ENCODE peak calls at places on chromosomes 13 and 19, in ten cellular contexts. Y is A549, O is heart right ventricle, M is right atrium auricular region, N is lung, K is GM23248, H is mammary epithelial cell, J is HAP-1, C is transverse colon, T is Caco-2. W is an unnamed sample. For H3K4me1, the result is how much of the 10 kb centered on the place peaks cover.

GRCh38 chr19:50477751-50478515 is 1.3 kb upstream of the GARIN5A start:
- DNase-seq in Y (no peak), O (no peak), M (no peak), N (no peak), K (no peak), H (no peak), J (no peak), C (no peak), T (no peak), W (no peak)

GRCh38 chr13:31996611-31997010 is 35.0 kb upstream of the FRY start:
- DNase-seq in Y (no peak), O (no peak), M (no peak), N (no peak), K (no peak), H (no peak), J (no peak), C (no peak), T (no peak), W (no peak)

GRCh38 chr19:17234911-17235617 is 9.0 kb downstream of the OCEL1 start:
- DNase-seq in Y (peak), O (no peak), M (peak), N (no peak), K (peak), H (peak), J (peak), C (peak), T (no peak), W (peak)

GRCh38 chr13:37357548-37357947 is 241.0 kb downstream of the POSTN start:
- DNase-seq in Y (no peak), O (no peak), M (no peak), N (no peak), K (peak), H (peak), J (no peak), C (no peak), T (no peak), W (no peak)

GRCh38 chr19:245457-245856 is 45.7 kb downstream of the PLPP2 start:
- DNase-seq in Y (no peak), O (no peak), M (no peak), N (no peak), K (no peak), H (no peak), J (no peak), C (no peak), T (no peak), W (no peak)

GRCh38 chr19:2167896-2168618 is 4.3 kb downstream of the DOT1L start:
- DNase-seq in Y (peak), O (peak), M (peak), N (peak), K (peak), H (peak), J (no peak), C (peak), T (no peak), W (peak)

GRCh38 chr19:11377237-11377636 is 2.8 kb downstream of the SWSAP1 start:
- DNase-seq in Y (peak), O (no peak), M (no peak), N (no peak), K (peak), H (peak), J (no peak), C (peak), T (no peak), W (peak)

GRCh38 chr19:50893047-50893737 is 18.0 kb downstream of the KLK4 start:
- DNase-seq in Y (peak), O (no peak), M (no peak), N (no peak), K (no peak), H (no peak), J (no peak), C (no peak), T (no peak), W (no peak)

GRCh38 chr13:80586356-80586755 is 245.4 kb upstream of the SPRY2 start:
- DNase-seq in Y (no peak), O (no peak), M (no peak), N (no peak), K (peak), H (no peak), J (no peak), C (no peak), T (no peak), W (no peak)

GRCh38 chr13:39777527-39778061 is 122.1 kb downstream of the COG6 start:
- DNase-seq in Y (peak), O (no peak), M (no peak), N (no peak), K (peak), H (peak), J (peak), C (no peak), T (no peak), W (no peak)

GRCh38 chr19:23436318-23436717 is 41.0 kb upstream of the ZNF91 start:
- DNase-seq in Y (no peak), O (no peak), M (no peak), N (no peak), K (no peak), H (no peak), J (no peak), C (no peak), T (no peak), W (no peak)

GRCh38 chr19:30085394-30085793 is 143.4 kb downstream of the URI1 start:
- DNase-seq in Y (peak), O (no peak), M (no peak), N (no peak), K (no peak), H (no peak), J (no peak), C (no peak), T (no peak), W (no peak)

GRCh38 chr19:2607712-2608601 is 94.5 kb downstream of the GNG7 start:
- DNase-seq in Y (no peak), O (no peak), M (no peak), N (no peak), K (no peak), H (no peak), J (no peak), C (peak), T (no peak), W (no peak)

GRCh38 chr19:55642153-55643002 is 1.1 kb upstream of the ZNF581 start:
- DNase-seq in Y (no peak), O (peak), M (no peak), N (no peak), K (peak), H (no peak), J (no peak), C (peak), T (peak), W (no peak)

GRCh38 chr13:96994030-96994848 is at the start of gene OXGR1:
- DNase-seq in Y (no peak), O (no peak), M (no peak), N (no peak), K (peak), H (no peak), J (no peak), C (peak), T (no peak), W (no peak)

GRCh38 chr13:68588623-68589022 is 1358.5 kb upstream of the PCDH9 start:
- DNase-seq in Y (no peak), O (no peak), M (no peak), N (no peak), K (no peak), H (no peak), J (no peak), C (no peak), T (no peak), W (no peak)

GRCh38 chr13:20431080-20431479 is 94.6 kb downstream of the CRYL1 start:
- DNase-seq in Y (no peak), O (no peak), M (no peak), N (no peak), K (no peak), H (peak), J (no peak), C (no peak), T (no peak), W (no peak)

GRCh38 chr19:8665468-8666213 is 33.0 kb downstream of the ACTL9 start:
- DNase-seq in Y (no peak), O (no peak), M (no peak), N (no peak), K (no peak), H (no peak), J (no peak), C (no peak), T (no peak), W (no peak)

GRCh38 chr13:93180376-93180966 is 46.1 kb upstream of the GPC6 start:
- DNase-seq in Y (no peak), O (no peak), M (no peak), N (no peak), K (peak), H (peak), J (peak), C (no peak), T (no peak), W (no peak)

GRCh38 chr19:42325896-42326771 is 699 bp downstream of the MEGF8 start:
- DNase-seq in Y (no peak), O (no peak), M (peak), N (no peak), K (peak), H (peak), J (no peak), C (no peak), T (no peak), W (no peak)

GRCh38 chr13:110390572-110390971 is 83.5 kb downstream of the COL4A2 start:
- DNase-seq in Y (no peak), O (no peak), M (no peak), N (no peak), K (peak), H (peak), J (no peak), C (no peak), T (no peak), W (no peak)

GRCh38 chr13:28497143-28497876 is 2.4 kb upstream of the FLT1 start:
- DNase-seq in Y (no peak), O (no peak), M (no peak), N (no peak), K (no peak), H (no peak), J (no peak), C (no peak), T (no peak), W (no peak)

GRCh38 chr19:35030257-35031071 is at the start of gene SCN1B:
- DNase-seq in Y (peak), O (peak), M (no peak), N (peak), K (peak), H (peak), J (peak), C (peak), T (peak), W (peak)

GRCh38 chr19:42409477-42409876 is 17.7 kb downstream of the LIPE start:
- DNase-seq in Y (no peak), O (peak), M (no peak), N (no peak), K (no peak), H (no peak), J (no peak), C (no peak), T (no peak), W (no peak)

GRCh38 chr13:94968757-94969086 is 256.4 kb upstream of the SOX21 start:
- DNase-seq in Y (no peak), O (no peak), M (no peak), N (no peak), K (no peak), H (no peak), J (peak), C (no peak), T (no peak), W (no peak)

GRCh38 chr13:27573265-27573664 is 47.1 kb downstream of the LNX2 start:
- DNase-seq in Y (peak), O (no peak), M (no peak), N (no peak), K (peak), H (peak), J (no peak), C (no peak), T (no peak), W (no peak)

GRCh38 chr19:43651758-43652545 is 12.3 kb upstream of the CADM4 start:
- DNase-seq in Y (peak), O (peak), M (no peak), N (peak), K (peak), H (no peak), J (peak), C (peak), T (peak), W (peak)

GRCh38 chr19:19567391-19567790 is 29.3 kb downstream of the CILP2 start:
- DNase-seq in Y (no peak), O (no peak), M (no peak), N (no peak), K (no peak), H (no peak), J (no peak), C (no peak), T (no peak), W (no peak)

GRCh38 chr19:38538793-38539528 is 78.8 kb downstream of the MAP4K1 start:
- DNase-seq in Y (no peak), O (no peak), M (no peak), N (no peak), K (no peak), H (peak), J (peak), C (no peak), T (no peak), W (no peak)

DNA sequence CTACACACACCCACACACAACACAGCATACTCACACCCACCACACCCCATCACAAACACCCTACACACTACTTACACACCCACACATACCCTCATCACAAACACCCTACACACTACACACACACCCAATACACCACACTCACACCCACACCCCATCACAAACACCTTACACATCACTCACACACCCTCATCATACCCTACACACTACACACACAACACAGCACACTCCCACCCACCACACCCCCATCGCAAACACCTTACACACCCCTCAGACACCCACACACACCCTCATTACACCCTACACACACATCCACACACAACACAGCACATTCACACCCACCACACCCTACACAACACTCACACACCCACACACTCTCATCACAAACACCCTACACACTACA is 15.8 kb downstream of the PEPD start:
- DNase-seq in Y (no peak), O (no peak), M (no peak), N (no peak), K (no peak), H (no peak), J (no peak), C (no peak), T (no peak), W (no peak)
- H3K4me1 ChIP-seq in Y (under half), O (under half), M (under half), N (under half), K (under half), H (under half), J (under half), C (under half), T (under half), W (under half)

DNA sequence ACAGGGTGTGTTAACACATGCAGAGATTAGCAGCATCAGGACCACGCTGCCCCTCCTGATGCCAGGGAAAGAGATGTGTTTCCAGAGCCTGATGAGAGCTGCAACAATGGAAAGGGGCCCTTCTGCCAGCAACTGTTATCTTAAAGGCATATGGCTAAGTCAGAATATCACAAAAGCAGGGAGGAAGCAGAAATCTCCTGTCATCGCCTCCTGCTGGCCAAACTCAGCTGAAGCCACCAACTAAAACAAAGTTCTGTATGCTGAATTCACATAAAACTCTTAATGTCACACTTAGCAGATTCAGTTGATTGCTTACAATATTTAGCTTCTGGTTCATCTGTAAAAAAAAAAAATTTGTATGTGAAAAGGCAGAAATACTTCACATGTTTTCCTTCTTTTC is 178.2 kb downstream of the GPC5 start:
- DNase-seq in Y (peak), O (no peak), M (no peak), N (no peak), K (no peak), H (no peak), J (peak), C (peak), T (no peak), W (no peak)
- H3K4me3 ChIP-seq in Y (no peak), O (no peak), M (no peak), N (no peak), K (no peak), H (no peak), J (no peak), C (no peak), T (no peak), W (no peak)

GRCh38 chr13:46605824-46606554 is 53.0 kb downstream of the LRCH1 start:
- DNase-seq in Y (no peak), O (no peak), M (no peak), N (no peak), K (no peak), H (no peak), J (peak), C (no peak), T (no peak), W (no peak)

GRCh38 chr13:46602531-46602930 is 49.6 kb downstream of the LRCH1 start:
- DNase-seq in Y (no peak), O (no peak), M (no peak), N (no peak), K (no peak), H (no peak), J (no peak), C (no peak), T (no peak), W (no peak)

GRCh38 chr13:46603165-46603603 is 50.2 kb downstream of the LRCH1 start:
- DNase-seq in Y (peak), O (no peak), M (no peak), N (no peak), K (peak), H (no peak), J (no peak), C (no peak), T (peak), W (no peak)

GRCh38 chr13:46605089-46605488 is 52.1 kb downstream of the LRCH1 start:
- DNase-seq in Y (no peak), O (peak), M (no peak), N (no peak), K (no peak), H (no peak), J (no peak), C (no peak), T (no peak), W (no peak)

GRCh38 chr13:46604226-46604968 is 51.4 kb downstream of the LRCH1 start:
- DNase-seq in Y (no peak), O (no peak), M (no peak), N (no peak), K (no peak), H (no peak), J (no peak), C (no peak), T (peak), W (no peak)
- H3K4me1 ChIP-seq in Y (half or more), O (half or more), M (under half), N (under half), K (under half), H (under half), J (under half), C (under half), T (half or more), W (half or more)

GRCh38 chr13:98201178-98201577 is 24.1 kb upstream of the RNF113B start:
- DNase-seq in Y (no peak), O (no peak), M (no peak), N (no peak), K (no peak), H (no peak), J (no peak), C (no peak), T (no peak), W (no peak)

GRCh38 chr13:98206946-98207345 is 29.9 kb upstream of the RNF113B start:
- DNase-seq in Y (no peak), O (no peak), M (no peak), N (no peak), K (peak), H (no peak), J (no peak), C (no peak), T (no peak), W (no peak)

GRCh38 chr13:98202026-98202425 is 25.0 kb upstream of the RNF113B start:
- DNase-seq in Y (no peak), O (no peak), M (no peak), N (no peak), K (no peak), H (no peak), J (no peak), C (peak), T (no peak), W (no peak)

GRCh38 chr13:98204546-98204945 is 27.5 kb upstream of the RNF113B start:
- DNase-seq in Y (no peak), O (no peak), M (no peak), N (no peak), K (no peak), H (no peak), J (no peak), C (no peak), T (no peak), W (no peak)

GRCh38 chr13:98203641-98204326 is 26.7 kb upstream of the RNF113B start:
- DNase-seq in Y (no peak), O (no peak), M (no peak), N (no peak), K (peak), H (no peak), J (no peak), C (no peak), T (no peak), W (no peak)
- H3K4me3 ChIP-seq in Y (no peak), O (no peak), M (no peak), N (no peak), K (peak), H (no peak), J (no peak), C (no peak), T (no peak), W (no peak)

GRCh38 chr13:114106526-114106925 is 25.9 kb downstream of the RASA3 start:
- DNase-seq in Y (no peak), O (no peak), M (no peak), N (no peak), K (no peak), H (no peak), J (no peak), C (no peak), T (no peak), W (no peak)

GRCh38 chr13:114106991-114107685 is 25.3 kb downstream of the RASA3 start:
- DNase-seq in Y (no peak), O (no peak), M (peak), N (no peak), K (no peak), H (no peak), J (no peak), C (peak), T (peak), W (peak)

GRCh38 chr13:114104626-114105350 is 27.6 kb downstream of the RASA3 start:
- DNase-seq in Y (no peak), O (no peak), M (peak), N (no peak), K (peak), H (no peak), J (no peak), C (peak), T (peak), W (no peak)

GRCh38 chr13:114107686-114108081 is 24.7 kb downstream of the RASA3 start:
- DNase-seq in Y (no peak), O (no peak), M (peak), N (no peak), K (peak), H (no peak), J (no peak), C (peak), T (peak), W (peak)

DNA sequence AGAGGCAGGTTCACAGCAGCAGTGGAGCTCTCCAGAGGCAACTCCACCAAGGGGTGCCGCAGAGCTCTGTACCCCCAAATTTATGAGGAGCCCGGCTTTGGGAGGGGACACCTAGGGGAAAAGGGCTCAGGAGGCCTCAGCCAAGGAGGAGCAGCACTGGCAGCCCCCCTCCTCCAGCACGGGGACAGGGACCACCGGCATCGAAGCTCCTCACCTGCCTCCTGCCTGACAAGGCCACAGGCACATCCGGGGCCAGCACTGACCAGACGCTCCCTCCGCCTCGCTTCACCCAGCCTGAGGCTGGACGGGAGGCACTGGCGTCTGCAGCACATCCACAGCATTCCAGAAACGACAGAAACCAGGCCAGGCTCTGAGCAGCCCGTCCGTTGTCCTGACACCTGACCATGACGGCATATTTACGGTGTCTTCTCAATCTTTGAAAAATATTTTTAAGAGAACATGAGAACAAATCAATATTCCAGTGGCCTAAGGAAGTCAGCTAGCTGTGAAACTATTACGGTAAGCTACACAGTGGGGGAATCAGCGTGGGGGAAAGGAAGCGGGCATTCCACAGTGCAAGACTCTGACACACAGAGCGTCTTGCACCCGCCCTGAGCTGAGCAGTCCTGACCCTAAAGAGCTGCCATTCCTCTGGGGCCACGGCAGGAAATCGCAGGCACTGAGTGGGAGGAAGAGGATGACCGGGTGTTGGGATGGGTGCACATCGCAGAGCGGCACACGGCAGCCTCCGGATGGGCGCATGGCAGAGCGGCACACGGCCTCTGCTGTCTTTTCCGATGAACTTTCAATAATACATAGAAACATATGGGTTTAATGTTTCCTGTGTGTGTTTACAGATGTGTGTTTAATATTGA is 26.8 kb downstream of the RASA3 start:
- DNase-seq in Y (no peak), O (no peak), M (peak), N (no peak), K (no peak), H (no peak), J (no peak), C (peak), T (peak), W (peak)
- H3K4me1 ChIP-seq in Y (under half), O (under half), M (under half), N (under half), K (under half), H (under half), J (under half), C (under half), T (under half), W (half or more)

GRCh38 chr13:77516342-77516789 is 19.1 kb upstream of the SCEL start:
- DNase-seq in Y (no peak), O (no peak), M (no peak), N (no peak), K (peak), H (peak), J (no peak), C (no peak), T (no peak), W (no peak)
- H3K4me3 ChIP-seq in Y (no peak), O (no peak), M (no peak), N (no peak), K (no peak), H (no peak), J (no peak), C (no peak), T (no peak), W (no peak)